ENCODE peak calls at places on chromosomes 1 and 21, in four cellular contexts. P is CD4-positive, alpha-beta memory T cell; Q is right cardiac atrium; R is adrenal gland. K is an unnamed sample. For H3K4me1 and H3K27me3, the result is how much of the 10 kb centered on the place peaks cover.

GRCh38 chr1:207519505-207520399 is 23.8 kb downstream of the CR1 start:
- DNase-seq in P (no peak), Q (no peak), R (no peak), K (no peak)

GRCh38 chr1:213381572-213382084 is 330.6 kb downstream of the RPS6KC1 start:
- DNase-seq in P (no peak), Q (peak), R (no peak), K (no peak)

GRCh38 chr1:83017701-83018100 is 981.2 kb downstream of the TTLL7 start:
- DNase-seq in P (no peak), Q (no peak), R (no peak), K (no peak)

GRCh38 chr1:216883518-216883917 is 160.3 kb upstream of the ESRRG start:
- DNase-seq in P (no peak), Q (no peak), R (no peak), K (no peak)

GRCh38 chr1:110309768-110310167 is 29.4 kb upstream of the RBM15 start:
- DNase-seq in P (no peak), Q (no peak), R (no peak), K (no peak)

GRCh38 chr1:64901663-64902062 is 64.7 kb downstream of the JAK1 start:
- DNase-seq in P (no peak), Q (no peak), R (no peak), K (no peak)

GRCh38 chr1:80047791-80048190 is 1041.3 kb upstream of the ADGRL4 start:
- DNase-seq in P (no peak), Q (no peak), R (no peak), K (no peak)

GRCh38 chr1:212515329-212515760 is 82.6 kb downstream of the NENF start:
- DNase-seq in P (no peak), Q (no peak), R (no peak), K (no peak)

GRCh38 chr21:16086936-16087335 is 357.2 kb downstream of the USP25 start:
- DNase-seq in P (no peak), Q (no peak), R (no peak), K (no peak)

GRCh38 chr1:15304708-15305326 is 57.8 kb downstream of the FHAD1 start:
- DNase-seq in P (peak), Q (peak), R (peak), K (no peak)

GRCh38 chr1:179251675-179252074 is 22.2 kb upstream of the ABL2 start:
- DNase-seq in P (peak), Q (no peak), R (peak), K (no peak)

GRCh38 chr1:182624582-182624981 is 20.4 kb upstream of the RGS16 start:
- DNase-seq in P (no peak), Q (no peak), R (no peak), K (no peak)

GRCh38 chr1:46053734-46054133 is 78.7 kb downstream of the PIK3R3 start:
- DNase-seq in P (no peak), Q (no peak), R (no peak), K (no peak)

GRCh38 chr1:31567956-31568570 is 8.3 kb upstream of the TINAGL1 start:
- DNase-seq in P (no peak), Q (no peak), R (no peak), K (no peak)

DNA sequence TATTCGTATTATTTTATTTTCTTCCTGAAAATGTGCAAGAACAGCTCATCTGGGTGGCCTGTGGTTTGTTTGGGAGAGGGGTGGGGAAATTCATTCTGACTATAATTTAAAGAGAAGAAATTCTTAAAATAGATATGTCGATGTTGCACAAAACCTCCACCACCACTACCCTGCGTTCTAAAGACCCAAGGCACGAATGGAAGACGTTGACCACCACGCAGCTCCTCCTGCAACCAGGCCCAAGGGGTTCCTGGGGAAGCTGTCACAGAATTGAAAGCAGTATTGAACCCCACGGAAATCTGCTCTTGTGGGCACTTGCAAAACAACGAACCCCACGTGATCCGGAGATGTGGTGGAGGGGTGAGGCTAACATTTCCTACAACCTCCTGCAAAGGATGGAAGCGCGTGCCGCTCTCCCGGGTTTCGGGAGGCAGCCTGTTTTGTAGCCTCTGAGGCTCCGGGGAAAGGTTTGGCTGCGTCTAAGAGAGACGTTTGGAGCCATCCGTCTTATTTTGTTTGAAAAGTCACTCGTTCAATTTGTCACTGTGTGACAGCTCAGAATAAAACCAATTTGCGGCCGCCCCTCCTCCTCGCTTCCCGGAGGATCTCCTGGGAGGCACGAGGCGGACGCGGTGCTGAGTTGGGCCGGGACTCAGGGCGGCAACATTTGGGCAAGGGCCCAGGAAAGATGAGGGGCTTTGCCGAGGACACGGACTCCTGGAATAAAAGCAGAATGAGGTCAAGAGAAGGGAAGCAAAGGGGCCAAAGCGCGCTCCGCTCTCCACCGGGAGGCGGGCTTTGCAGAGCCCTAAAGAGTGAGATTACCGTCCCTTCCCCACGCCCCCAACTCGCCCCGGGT is 791 bp upstream of the HLX start:
- DNase-seq in P (no peak), Q (peak), R (peak), K (no peak)
- H3K4me1 ChIP-seq in P (under half), Q (under half), R (under half), K (under half)

DNA sequence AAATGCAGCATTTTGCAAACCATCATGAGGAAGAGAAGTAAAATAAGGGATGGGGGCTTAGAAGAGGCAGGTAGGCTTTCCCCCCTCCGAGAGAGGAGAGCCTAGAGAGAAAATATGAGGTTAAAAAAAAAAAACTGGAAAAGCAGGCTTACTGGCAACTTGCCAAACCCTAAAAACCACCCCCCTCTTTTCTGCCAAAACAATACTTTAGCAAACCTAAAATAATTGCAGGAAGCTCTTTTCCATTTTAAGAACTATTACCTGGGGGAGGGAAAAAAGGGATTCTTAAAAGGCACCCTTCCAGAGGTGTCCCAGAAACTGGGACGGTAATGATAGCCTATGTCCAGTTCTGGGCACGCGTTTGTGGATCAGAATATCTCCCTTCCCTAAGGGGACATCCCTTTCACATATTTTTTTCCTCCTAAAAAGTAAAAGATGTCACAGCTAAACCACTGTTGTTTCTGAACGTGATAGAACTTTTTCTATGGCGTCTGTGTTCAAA is 1.2 kb upstream of the NFIA start:
- DNase-seq in P (no peak), Q (no peak), R (no peak), K (no peak)
- H3K4me3 ChIP-seq in P (peak), Q (peak), R (no peak), K (peak)

DNA sequence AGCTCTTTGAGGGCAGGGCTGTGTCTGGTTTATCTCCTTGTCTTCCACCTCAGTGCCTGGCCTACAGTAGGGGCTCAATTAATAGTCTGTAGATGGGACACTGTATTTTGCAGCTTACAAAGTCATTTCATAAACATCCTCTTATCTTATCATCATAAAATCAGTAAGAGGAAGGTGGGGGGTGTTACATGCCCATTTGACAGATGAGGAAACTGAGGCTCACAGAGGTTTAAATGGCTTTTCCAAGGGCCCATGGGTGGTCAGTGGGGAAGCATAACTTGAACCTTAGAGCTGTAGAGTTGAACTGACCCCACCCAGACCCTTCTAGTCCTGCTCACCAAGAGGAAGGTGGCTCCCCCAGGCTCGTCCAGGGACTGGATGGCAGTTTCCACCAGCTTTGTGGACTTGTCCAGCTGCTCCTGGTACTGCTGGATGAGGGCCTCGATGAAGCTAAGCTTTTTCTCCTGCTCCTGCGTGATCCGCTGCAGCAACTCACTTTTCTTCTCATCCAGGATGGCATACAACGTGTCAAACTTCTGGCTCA is 9.3 kb downstream of the TRIM63 start:
- DNase-seq in P (no peak), Q (no peak), R (no peak), K (no peak)
- H3K27me3 ChIP-seq in P (under half), Q (under half), R (under half), K (under half)

DNA sequence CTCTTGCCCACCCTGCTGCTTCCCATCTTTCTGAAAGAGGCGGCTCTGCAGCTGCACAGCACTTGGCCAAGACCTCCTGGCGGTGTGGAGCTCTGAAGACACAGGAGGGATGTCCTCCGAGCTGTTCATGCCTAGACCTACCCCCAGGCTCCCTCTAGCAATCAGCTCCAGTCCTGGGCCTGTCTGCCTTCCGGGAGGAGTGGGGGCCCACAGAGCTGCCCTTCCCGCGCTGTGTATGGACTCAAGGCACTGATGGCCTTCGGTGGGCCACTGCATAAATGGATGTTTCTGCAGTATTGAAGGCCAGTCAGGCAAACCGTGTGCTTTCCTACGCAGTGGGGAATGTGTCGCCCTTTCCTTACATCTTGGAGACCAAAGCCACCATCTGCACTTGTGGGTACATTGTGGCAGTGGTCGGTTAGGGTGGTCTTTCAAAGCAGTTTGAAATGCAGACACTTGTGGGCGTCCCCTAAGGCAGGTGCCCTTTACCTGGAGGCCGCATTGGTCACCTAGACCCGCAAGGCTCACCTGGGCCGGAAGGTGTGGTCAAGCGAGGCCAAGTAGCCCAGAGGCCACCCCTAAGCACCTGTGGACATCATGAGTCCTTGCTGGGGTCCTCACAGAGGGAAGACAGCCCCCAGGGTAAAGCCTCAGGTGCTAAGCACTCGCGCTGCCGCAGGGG is 912 bp upstream of the PKNOX1 start:
- DNase-seq in P (no peak), Q (peak), R (no peak), K (peak)
- H3K4me1 ChIP-seq in P (under half), Q (under half), R (under half), K (under half)

GRCh38 chr1:240278082-240278481 is 186.4 kb downstream of the FMN2 start:
- DNase-seq in P (no peak), Q (no peak), R (no peak), K (no peak)

GRCh38 chr1:240271081-240271480 is 179.4 kb downstream of the FMN2 start:
- DNase-seq in P (no peak), Q (no peak), R (no peak), K (no peak)

GRCh38 chr1:240274569-240274968 is 182.9 kb downstream of the FMN2 start:
- DNase-seq in P (no peak), Q (no peak), R (no peak), K (no peak)
- H3K4me3 ChIP-seq in P (no peak), Q (no peak), R (no peak), K (no peak)

GRCh38 chr1:18752409-18752808 is 107.1 kb downstream of the TAS1R2 start:
- DNase-seq in P (no peak), Q (no peak), R (no peak), K (no peak)

GRCh38 chr1:18748435-18748834 is 111.0 kb downstream of the TAS1R2 start:
- DNase-seq in P (no peak), Q (no peak), R (no peak), K (no peak)

GRCh38 chr1:18749569-18749968 is 109.9 kb downstream of the TAS1R2 start:
- DNase-seq in P (no peak), Q (no peak), R (no peak), K (no peak)

GRCh38 chr1:18750600-18750999 is 108.9 kb downstream of the TAS1R2 start:
- DNase-seq in P (no peak), Q (no peak), R (no peak), K (no peak)

GRCh38 chr1:18751425-18751824 is 108.0 kb downstream of the TAS1R2 start:
- DNase-seq in P (no peak), Q (no peak), R (no peak), K (no peak)
- H3K27me3 ChIP-seq in P (under half), Q (under half), R (under half), K (under half)

GRCh38 chr1:85320371-85321131 is 44.1 kb upstream of the BCL10 start:
- DNase-seq in P (no peak), Q (no peak), R (peak), K (no peak)

GRCh38 chr1:85318217-85318616 is 41.8 kb upstream of the BCL10 start:
- DNase-seq in P (no peak), Q (no peak), R (no peak), K (no peak)

GRCh38 chr1:85319488-85319887 is 43.1 kb upstream of the BCL10 start:
- DNase-seq in P (no peak), Q (no peak), R (no peak), K (no peak)

GRCh38 chr1:85321237-85321964 is 45.0 kb upstream of the BCL10 start:
- DNase-seq in P (no peak), Q (no peak), R (peak), K (no peak)

DNA sequence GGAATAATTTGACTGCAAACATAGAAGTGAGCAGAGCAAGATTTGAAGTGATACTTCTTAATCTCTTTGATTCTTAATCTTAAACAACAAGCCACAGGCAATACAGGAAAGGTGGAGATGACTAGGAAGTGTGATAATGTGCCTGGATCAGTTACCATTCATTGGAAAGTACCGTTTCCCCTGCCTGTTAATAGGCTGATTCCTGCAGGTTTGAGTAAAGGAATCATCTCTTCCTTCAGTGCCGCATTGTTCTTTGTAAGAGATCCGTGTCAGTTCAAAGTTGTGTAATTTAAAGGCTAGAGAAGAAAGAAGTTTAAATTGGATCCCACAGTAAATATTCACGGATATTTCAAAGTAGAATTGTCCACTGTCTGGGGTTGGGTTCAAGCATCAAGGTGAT is 43.5 kb upstream of the BCL10 start:
- DNase-seq in P (no peak), Q (no peak), R (no peak), K (no peak)
- H3K4me1 ChIP-seq in P (under half), Q (under half), R (under half), K (under half)

GRCh38 chr1:244236101-244236500 is 185.0 kb downstream of the ZBTB18 start:
- DNase-seq in P (no peak), Q (no peak), R (no peak), K (no peak)
- H3K4me3 ChIP-seq in P (no peak), Q (no peak), R (no peak), K (no peak)

DNA sequence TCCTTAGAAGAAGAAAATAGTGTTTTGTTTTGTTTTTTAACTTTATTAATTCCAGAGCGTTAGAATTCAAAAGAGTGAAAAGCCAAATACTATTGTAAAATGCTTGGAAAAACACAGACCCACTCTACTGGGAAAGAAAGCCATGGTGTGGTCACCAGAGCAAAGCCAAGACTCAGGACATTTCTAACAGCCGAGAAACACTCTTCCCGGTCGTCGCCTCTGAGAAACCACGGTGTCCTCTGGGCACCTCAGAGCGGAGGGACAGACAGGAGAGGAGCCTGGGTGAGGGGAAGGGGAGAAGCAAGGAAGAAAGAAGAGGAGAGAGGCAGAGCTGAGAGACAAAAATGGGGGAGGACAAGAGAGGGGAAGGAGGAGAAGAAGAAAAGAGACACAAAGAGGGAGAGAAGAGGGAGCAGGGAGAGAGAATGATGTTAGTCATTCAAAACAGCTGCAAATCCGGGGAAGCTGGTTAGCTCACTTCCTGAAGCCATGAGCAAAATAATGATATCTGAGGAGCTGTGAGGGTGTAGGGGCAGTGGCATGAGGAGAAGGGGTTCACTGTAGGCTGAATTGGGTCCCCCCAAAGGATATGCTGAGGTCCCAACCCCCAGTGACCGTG is 58.3 kb upstream of the DMRTB1 start:
- DNase-seq in P (no peak), Q (no peak), R (no peak), K (no peak)
- H3K27me3 ChIP-seq in P (under half), Q (under half), R (under half), K (under half)